ENCODE peak calls at places on chromosome 22, in six cellular contexts. B is body of pancreas; R is CD4-positive, CD25-positive, alpha-beta regulatory T cell; S is left ventricle myocardium inferior; Y is heart left ventricle; M is mammary epithelial cell. P is an unnamed sample.

GRCh38 chr22:37406836-37407235 is 20.4 kb downstream of the ELFN2 start:
- DNase-seq in B (no peak), R (no peak), S (no peak), Y (no peak), M (no peak), P (no peak)

GRCh38 chr22:40620464-40621046 is 16.0 kb downstream of the MRTFA start:
- DNase-seq in B (no peak), R (no peak), S (no peak), Y (no peak), M (peak), P (no peak)

GRCh38 chr22:21443057-21443734 is 24.0 kb upstream of the TMEM191C start:
- DNase-seq in B (no peak), R (no peak), S (no peak), Y (peak), M (no peak), P (no peak)

GRCh38 chr22:28992565-28993326 is 68.9 kb downstream of the C22orf31 start:
- DNase-seq in B (no peak), R (no peak), S (no peak), Y (no peak), M (no peak), P (no peak)

GRCh38 chr22:27518583-27519437 is 282.7 kb downstream of the MN1 start:
- DNase-seq in B (no peak), R (no peak), S (no peak), Y (no peak), M (no peak), P (no peak)

GRCh38 chr22:42156121-42156520 is 25.5 kb upstream of the CYP2D6 start:
- DNase-seq in B (no peak), R (no peak), S (no peak), Y (no peak), M (peak), P (no peak)

GRCh38 chr22:28151241-28151640 is 232.2 kb upstream of the PITPNB start:
- DNase-seq in B (no peak), R (no peak), S (no peak), Y (no peak), M (no peak), P (no peak)

GRCh38 chr22:45598596-45599217 is 72.9 kb upstream of the ATXN10 start:
- DNase-seq in B (no peak), R (no peak), S (no peak), Y (no peak), M (no peak), P (no peak)

GRCh38 chr22:33984741-33985287 is 64.5 kb upstream of the LARGE1 start:
- DNase-seq in B (no peak), R (no peak), S (no peak), Y (no peak), M (no peak), P (no peak)

GRCh38 chr22:48734359-48734758 is 1093.3 kb downstream of the BRD1 start:
- DNase-seq in B (no peak), R (no peak), S (no peak), Y (no peak), M (no peak), P (no peak)

GRCh38 chr22:47091241-47091691 is 328.8 kb downstream of the TBC1D22A start:
- DNase-seq in B (no peak), R (peak), S (no peak), Y (no peak), M (peak), P (no peak)

GRCh38 chr22:38132136-38132535 is 21.7 kb upstream of the BAIAP2L2 start:
- DNase-seq in B (no peak), R (no peak), S (no peak), Y (no peak), M (no peak), P (no peak)

GRCh38 chr22:38792833-38793232 is 1.1 kb downstream of the DNAL4 start:
- DNase-seq in B (no peak), R (no peak), S (no peak), Y (no peak), M (peak), P (no peak)

GRCh38 chr22:45548991-45549736 is 46.5 kb downstream of the FBLN1 start:
- DNase-seq in B (no peak), R (no peak), S (peak), Y (no peak), M (no peak), P (peak)

GRCh38 chr22:21074092-21074715 is 28.5 kb downstream of the LRRC74B start:
- DNase-seq in B (no peak), R (no peak), S (no peak), Y (no peak), M (peak), P (no peak)

GRCh38 chr22:17074648-17075002 is 10.2 kb upstream of the IL17RA start:
- DNase-seq in B (no peak), R (no peak), S (no peak), Y (no peak), M (peak), P (no peak)

GRCh38 chr22:24112188-24112587 is 69.1 kb upstream of the SUSD2 start:
- DNase-seq in B (no peak), R (no peak), S (no peak), Y (no peak), M (peak), P (no peak)

GRCh38 chr22:37244922-37245722 is 1.1 kb upstream of the RAC2 start:
- DNase-seq in B (no peak), R (no peak), S (no peak), Y (no peak), M (no peak), P (no peak)

GRCh38 chr22:48794906-48795305 is 1032.8 kb downstream of the BRD1 start:
- DNase-seq in B (no peak), R (no peak), S (no peak), Y (no peak), M (no peak), P (no peak)

GRCh38 chr22:41522813-41523212 is 21.5 kb downstream of the POLR3H start:
- DNase-seq in B (no peak), R (no peak), S (no peak), Y (no peak), M (no peak), P (no peak)

GRCh38 chr22:48868554-48868953 is 959.1 kb downstream of the BRD1 start:
- DNase-seq in B (no peak), R (no peak), S (peak), Y (no peak), M (no peak), P (no peak)

GRCh38 chr22:42358643-42359558 is 73.3 kb downstream of the NFAM1 start:
- DNase-seq in B (no peak), R (no peak), S (no peak), Y (no peak), M (no peak), P (no peak)

GRCh38 chr22:27749597-27750225 is 51.8 kb downstream of the MN1 start:
- DNase-seq in B (no peak), R (no peak), S (no peak), Y (no peak), M (peak), P (no peak)

GRCh38 chr22:21695432-21696085 is 29.7 kb downstream of the PPIL2 start:
- DNase-seq in B (no peak), R (no peak), S (no peak), Y (no peak), M (no peak), P (no peak)

GRCh38 chr22:25742918-25743708 is 1.1 kb downstream of the MYO18B start:
- DNase-seq in B (no peak), R (no peak), S (no peak), Y (no peak), M (no peak), P (no peak)

GRCh38 chr22:24791362-24791761 is 14.6 kb upstream of the SGSM1 start:
- DNase-seq in B (no peak), R (no peak), S (no peak), Y (no peak), M (no peak), P (no peak)

GRCh38 chr22:20606041-20606783 is 98.8 kb downstream of the MED15 start:
- DNase-seq in B (peak), R (peak), S (no peak), Y (no peak), M (peak), P (peak)

GRCh38 chr22:23970201-23970641 is 3.5 kb downstream of the DDTL start:
- DNase-seq in B (no peak), R (no peak), S (no peak), Y (no peak), M (no peak), P (no peak)

GRCh38 chr22:20464912-20465758 is 27.5 kb upstream of the SCARF2 start:
- DNase-seq in B (no peak), R (no peak), S (no peak), Y (no peak), M (no peak), P (no peak)

GRCh38 chr22:25159028-25159427 is 40.6 kb upstream of the CRYBB3 start:
- DNase-seq in B (no peak), R (no peak), S (no peak), Y (no peak), M (no peak), P (no peak)

GRCh38 chr22:46652081-46652929 is 32.1 kb downstream of the GRAMD4 start:
- DNase-seq in B (no peak), R (no peak), S (peak), Y (peak), M (no peak), P (no peak)

GRCh38 chr22:21587803-21588611 is 20.5 kb downstream of the UBE2L3 start:
- DNase-seq in B (no peak), R (no peak), S (no peak), Y (no peak), M (no peak), P (peak)

GRCh38 chr22:24040946-24041345 is 29.8 kb downstream of the CABIN1 start:
- DNase-seq in B (no peak), R (no peak), S (no peak), Y (no peak), M (no peak), P (no peak)

GRCh38 chr22:48396091-48396784 is 1431.4 kb downstream of the BRD1 start:
- DNase-seq in B (no peak), R (no peak), S (no peak), Y (no peak), M (no peak), P (no peak)

GRCh38 chr22:35348026-35348590 is 32.8 kb upstream of the HMOX1 start:
- DNase-seq in B (no peak), R (no peak), S (no peak), Y (no peak), M (no peak), P (no peak)

GRCh38 chr22:35347462-35347861 is 33.4 kb upstream of the HMOX1 start:
- DNase-seq in B (no peak), R (no peak), S (no peak), Y (no peak), M (no peak), P (no peak)

GRCh38 chr22:35344956-35345690 is 35.8 kb upstream of the HMOX1 start:
- DNase-seq in B (no peak), R (no peak), S (no peak), Y (no peak), M (no peak), P (no peak)

GRCh38 chr22:35345808-35346505 is 34.9 kb upstream of the HMOX1 start:
- DNase-seq in B (no peak), R (no peak), S (no peak), Y (no peak), M (no peak), P (no peak)

DNA sequence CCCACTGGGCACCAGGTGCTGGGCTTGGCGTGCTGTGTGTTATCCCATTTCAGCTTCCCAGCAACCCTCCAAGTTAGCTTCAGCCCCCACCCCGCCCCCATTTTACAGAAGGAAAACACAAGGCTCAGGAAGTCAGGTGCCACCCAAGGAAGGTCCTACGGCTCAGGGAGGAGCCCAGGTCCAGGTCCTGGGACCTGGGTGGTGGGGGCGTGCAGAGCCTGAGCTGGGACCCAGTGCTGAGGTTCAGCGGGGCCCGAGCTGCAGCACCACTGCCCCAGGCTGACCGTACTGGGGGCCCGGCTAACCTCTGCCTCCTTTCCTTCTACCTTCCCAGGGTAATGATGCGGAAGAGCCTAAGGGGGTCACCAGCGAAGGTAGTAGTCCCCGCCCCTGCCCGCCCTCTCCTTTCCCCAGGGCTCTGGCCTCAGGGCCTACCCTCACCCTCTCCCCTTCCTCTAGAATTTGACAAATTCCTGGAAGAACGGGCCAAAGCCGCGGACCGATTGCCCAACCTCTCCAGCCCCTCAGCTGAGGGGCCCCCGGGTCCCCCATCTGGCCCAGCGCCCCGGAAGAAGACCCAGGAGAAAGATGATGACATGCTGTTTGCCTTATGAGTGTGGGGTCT is 34.2 kb upstream of the HMOX1 start:
- DNase-seq in B (no peak), R (no peak), S (no peak), Y (no peak), M (no peak), P (no peak)
- H3K4me3 ChIP-seq in B (no peak), R (no peak), S (no peak), Y (no peak), M (no peak), P (no peak)

DNA sequence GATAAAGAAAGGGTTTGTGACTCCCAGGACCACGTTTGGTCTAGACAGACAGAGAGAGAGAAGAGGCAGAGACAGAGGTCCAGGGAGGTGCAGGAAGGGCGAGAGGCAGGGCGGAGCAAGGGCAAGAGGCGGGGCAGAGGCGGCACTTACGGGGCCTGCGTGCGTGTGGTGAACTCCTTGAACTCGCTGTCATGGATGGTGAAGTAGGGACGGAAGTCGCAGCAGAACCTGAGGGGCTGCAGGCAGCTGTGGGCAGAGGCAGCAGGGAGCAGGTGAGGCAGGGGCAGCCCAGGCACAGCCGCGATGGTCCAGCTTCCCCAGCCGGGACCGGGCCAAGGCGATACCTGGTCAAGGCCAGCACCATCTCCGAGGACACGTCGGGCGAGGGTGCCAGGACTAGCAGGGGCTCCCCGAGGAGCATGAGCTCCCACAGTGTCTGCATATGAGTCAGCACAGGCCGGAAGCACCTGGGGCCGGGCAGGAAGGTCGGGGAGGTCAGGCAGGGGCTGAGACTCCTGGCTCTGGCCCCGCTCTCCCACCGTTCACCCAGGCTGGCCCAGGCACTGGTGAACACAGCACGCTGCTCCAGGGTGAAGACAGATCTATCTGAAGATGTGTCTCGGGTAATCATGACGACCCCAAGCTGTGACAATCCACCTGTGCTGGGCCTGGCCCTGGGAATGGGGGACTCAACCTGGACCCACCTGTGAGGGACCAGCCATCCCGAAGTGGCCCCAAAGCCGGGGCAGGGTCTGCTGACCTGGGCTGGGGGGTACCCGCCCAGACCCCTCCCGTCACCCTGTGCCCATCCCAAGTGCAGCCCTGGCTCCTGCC is 7.2 kb upstream of the PLXNB2 start:
- DNase-seq in B (no peak), R (peak), S (peak), Y (peak), M (no peak), P (no peak)
- H3K4me3 ChIP-seq in B (no peak), R (peak), S (peak), Y (peak), M (no peak), P (no peak)

DNA sequence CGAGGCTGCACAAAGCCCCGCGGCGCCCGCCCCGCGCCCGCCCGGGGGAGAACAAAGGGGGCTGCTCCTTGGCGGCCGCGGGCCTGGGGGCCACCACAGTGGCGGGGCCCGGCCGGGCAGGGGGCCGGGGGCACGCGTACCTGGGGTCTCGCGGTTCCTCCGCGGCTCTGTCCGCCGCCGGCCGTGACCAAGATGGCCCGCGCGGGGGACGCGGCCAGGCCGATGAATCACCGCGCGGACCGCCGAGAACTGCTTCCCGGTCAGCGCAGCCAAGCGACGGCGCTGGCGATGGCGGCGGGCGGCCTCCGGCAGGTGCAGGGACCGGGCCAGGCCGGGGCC is at the start of gene RTL6:
- DNase-seq in B (no peak), R (no peak), S (no peak), Y (no peak), M (no peak), P (no peak)
- H3K4me3 ChIP-seq in B (peak), R (peak), S (peak), Y (peak), M (peak), P (peak)

GRCh38 chr22:30287626-30288413 is 1.5 kb downstream of the CASTOR1 start:
- DNase-seq in B (peak), R (peak), S (peak), Y (peak), M (peak), P (peak)
- H3K4me3 ChIP-seq in B (no peak), R (peak), S (peak), Y (peak), M (no peak), P (peak)

DNA sequence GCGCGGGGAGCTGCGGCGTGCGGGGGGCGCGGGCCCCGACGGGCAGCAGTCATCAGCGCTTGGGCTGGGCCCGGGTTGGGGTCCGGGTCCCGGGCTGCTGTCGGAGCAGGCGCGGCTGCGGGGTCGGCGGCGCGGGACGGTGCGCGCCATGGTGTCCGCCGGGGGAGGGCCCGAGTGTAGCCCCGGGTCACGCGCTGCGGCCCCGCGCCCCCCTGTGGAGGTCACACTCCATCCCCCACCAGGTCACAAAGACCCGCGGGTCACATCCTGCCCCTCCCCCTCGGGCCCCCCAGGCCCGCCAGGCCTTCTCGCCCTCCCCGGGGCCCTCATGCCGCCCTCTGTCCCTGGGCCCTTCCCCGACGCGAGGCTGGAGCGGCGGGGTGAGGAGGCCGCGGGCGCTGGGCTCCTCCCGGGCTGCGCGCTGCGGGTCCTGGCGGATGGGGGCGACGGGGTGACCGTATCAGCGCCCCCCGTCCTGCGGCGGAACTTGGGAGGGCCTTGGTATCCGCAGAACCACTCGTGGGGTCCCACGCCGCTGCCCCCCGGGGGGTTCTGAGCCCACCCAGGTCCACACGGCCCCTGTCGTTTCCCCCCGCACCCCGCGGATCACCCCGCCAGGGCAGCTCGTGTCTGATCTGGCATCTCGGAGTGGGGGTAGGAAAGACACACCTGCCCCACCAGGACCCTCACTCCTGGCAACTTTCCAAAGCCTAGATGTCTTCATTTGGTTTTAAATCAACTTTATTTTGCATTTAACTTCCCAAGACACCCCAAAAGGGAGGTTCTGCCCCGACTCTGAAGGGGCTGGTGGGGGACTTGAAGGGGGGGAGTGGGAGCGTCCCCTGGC is 463 bp upstream of the TTLL8 start:
- DNase-seq in B (no peak), R (no peak), S (no peak), Y (no peak), M (no peak), P (no peak)
- H3K4me3 ChIP-seq in B (no peak), R (no peak), S (peak), Y (peak), M (no peak), P (no peak)

DNA sequence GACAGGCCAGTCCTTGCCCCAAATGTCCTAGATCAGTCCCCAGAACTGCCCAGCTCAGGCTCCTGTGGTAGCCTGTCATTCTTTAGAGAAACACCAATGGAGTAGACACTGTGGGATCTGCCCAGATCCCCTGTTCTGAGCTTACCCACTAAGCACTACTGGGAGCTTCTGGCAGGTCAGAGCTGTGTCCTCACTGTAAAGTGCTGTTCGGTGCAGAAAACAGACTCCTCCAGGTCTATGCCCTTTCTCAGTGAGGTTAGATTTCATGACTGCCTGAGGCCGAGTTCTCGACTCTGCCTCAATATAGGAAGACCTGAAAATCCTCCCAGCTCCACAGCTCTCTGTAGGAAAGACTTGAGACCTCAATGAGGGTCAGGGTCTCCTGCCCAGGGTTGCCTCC is 67.5 kb upstream of the IGLL5 start:
- DNase-seq in B (no peak), R (no peak), S (no peak), Y (no peak), M (no peak), P (no peak)
- H3K4me3 ChIP-seq in B (no peak), R (peak), S (no peak), Y (no peak), M (no peak), P (no peak)

GRCh38 chr22:32824531-32825315 is 23.2 kb downstream of the TIMP3 start:
- DNase-seq in B (no peak), R (no peak), S (no peak), Y (no peak), M (no peak), P (no peak)
- H3K4me3 ChIP-seq in B (no peak), R (no peak), S (peak), Y (no peak), M (no peak), P (no peak)